ENCODE peak calls at places on chromosomes 13 and 19, in six cellular contexts. X is SHP77, Z is NCI-H2081, D is SW 1271, Y is NCI-H2171, G is smooth muscle cell of the brain vasculature. T is an unnamed sample.

GRCh38 chr13:84903391-84903790 is 895.8 kb downstream of the SLITRK6 start:
- DNase-seq in X (no peak), Z (no peak), D (no peak), Y (no peak), G (no peak), T (no peak)

GRCh38 chr19:622666-623065 is 10.7 kb downstream of the POLRMT start:
- DNase-seq in X (no peak), Z (no peak), D (no peak), Y (no peak), G (no peak), T (no peak)

GRCh38 chr13:101415358-101416174 is 742 bp downstream of the NALCN start:
- DNase-seq in X (no peak), Z (peak), D (no peak), Y (no peak), G (no peak), T (no peak)

GRCh38 chr19:31992750-31993149 is 352.7 kb upstream of the ZNF507 start:
- DNase-seq in X (no peak), Z (no peak), D (no peak), Y (no peak), G (no peak), T (no peak)

GRCh38 chr13:44815507-44816074 is 173.7 kb downstream of the NUFIP1 start:
- DNase-seq in X (no peak), Z (no peak), D (peak), Y (no peak), G (no peak), T (no peak)

GRCh38 chr19:40705362-40705651 is 11.4 kb downstream of the COQ8B start:
- DNase-seq in X (no peak), Z (no peak), D (no peak), Y (no peak), G (no peak), T (no peak)

GRCh38 chr13:113359556-113359955 is 4.4 kb downstream of the GRTP1 start:
- DNase-seq in X (no peak), Z (no peak), D (no peak), Y (no peak), G (no peak), T (no peak)

GRCh38 chr19:6577410-6578125 is 13.4 kb downstream of the CD70 start:
- DNase-seq in X (no peak), Z (no peak), D (no peak), Y (no peak), G (no peak), T (no peak)

GRCh38 chr19:54473071-54473941 is at the start of gene CDC42EP5:
- DNase-seq in X (no peak), Z (no peak), D (no peak), Y (no peak), G (peak), T (no peak)